ENCODE peak calls at places on chromosome 15, in five cellular contexts. U is heart left ventricle; H is A172; C is iris pigment epithelial cell; P is stimulated activated CD4-positive, alpha-beta T cell treated with anti-CD3 and anti-CD28 coated beads, Interleukin-1b, Interleukin-23, amount 100 ng/mL, for 4 hours. T is an unnamed sample.
A peak's percentile ranks its signal among the peaks of the same experiment; 100 is the strongest.

GRCh38 chr15:70156781-70157261 is 59.1 kb upstream of the TLE3 start:
- DNase-seq in H (no peak), C (no peak), P (no peak), U (no peak), T (peak; percentile 48)

GRCh38 chr15:44087578-44088190 is 107.4 kb downstream of the FRMD5 start:
- DNase-seq in U (no peak), C (peak; percentile 92), P (no peak), H (peak; percentile 83), T (no peak)

GRCh38 chr15:70870066-70870465 is 16.1 kb upstream of the LARP6 start:
- DNase-seq in U (no peak), P (no peak), C (peak; percentile 71), H (no peak), T (no peak)

GRCh38 chr15:31125061-31125460 is 23.5 kb upstream of the TRPM1 start:
- DNase-seq in C (no peak), H (no peak), U (no peak), P (no peak), T (no peak)

GRCh38 chr15:100786901-100787566 is 92.6 kb upstream of the ALDH1A3 start:
- DNase-seq in U (peak; percentile 36), C (no peak), H (no peak), P (no peak), T (no peak)

GRCh38 chr15:78065284-78065872 is 12.1 kb downstream of the TBC1D2B start:
- DNase-seq in C (peak; percentile 100), H (peak; percentile 92), U (peak; percentile 76), P (no peak), T (no peak)

GRCh38 chr15:91491131-91491950 is 362.2 kb upstream of the SLCO3A1 start:
- DNase-seq in P (no peak), H (no peak), U (no peak), C (peak; percentile 27), T (no peak)

GRCh38 chr15:71623111-71623510 is 187.2 kb upstream of the NR2E3 start:
- DNase-seq in C (no peak), U (no peak), H (no peak), P (no peak), T (no peak)

GRCh38 chr15:88631464-88632028 is 7.3 kb upstream of the ISG20 start:
- DNase-seq in C (no peak), U (no peak), P (no peak), H (no peak), T (no peak)

GRCh38 chr15:88878720-88879184 is 16.6 kb downstream of the HAPLN3 start:
- DNase-seq in C (peak; percentile 36), U (no peak), H (peak; percentile 57), P (no peak), T (no peak)

GRCh38 chr15:73956276-73957086 is 30.2 kb downstream of the LOXL1 start:
- DNase-seq in C (peak; percentile 90), H (peak; percentile 99), U (no peak), P (no peak), T (no peak)

GRCh38 chr15:84747423-84748273 is 744 bp upstream of the ZNF592 start:
- DNase-seq in P (peak; percentile 39), H (peak; percentile 61), U (peak; percentile 90), C (peak; percentile 72), T (no peak)

GRCh38 chr15:67930720-67931119 is 90.9 kb upstream of the RNU6-1 start:
- DNase-seq in H (no peak), P (no peak), C (no peak), U (no peak), T (no peak)

T was measured in cerebellar nuclear complex.